ENCODE peak calls at places on chromosomes 2 and 18, in five cellular contexts. N is astrocyte, E is bronchial epithelial cell, M is WTC11, O is AG09309. Z is an unnamed sample.
A peak's percentile ranks its signal among the peaks of the same experiment; 100 is the strongest.

GRCh38 chr2:231677632-231678104 is 30.7 kb upstream of the PTMA start:
- DNase-seq in N (peak; percentile 43), E (peak; percentile 69), M (peak; percentile 87), O (peak; percentile 45), Z (peak; percentile 82)

GRCh38 chr2:147511491-147511948 is 333.3 kb upstream of the ACVR2A start:
- DNase-seq in N (peak; percentile 10), E (peak; percentile 56), M (no peak), O (peak; percentile 1), Z (peak; percentile 20)

GRCh38 chr2:133109772-133110171 is 439.8 kb upstream of the LYPD1 start:
- DNase-seq in N (peak; percentile 71), E (peak; percentile 85), M (no peak), O (peak; percentile 75), Z (no peak)

GRCh38 chr2:136013962-136014361 is 28.5 kb upstream of the DARS1 start:
- DNase-seq in N (no peak), E (no peak), M (no peak), O (no peak), Z (no peak)

GRCh38 chr2:50535971-50536759 is 495.8 kb downstream of the NRXN1 start:
- DNase-seq in N (peak; percentile 14), E (peak; percentile 43), M (no peak), O (no peak), Z (peak; percentile 12)

GRCh38 chr2:80242355-80242910 is 62.1 kb downstream of the LRRTM1 start:
- DNase-seq in N (no peak), E (no peak), M (no peak), O (no peak), Z (no peak)

GRCh38 chr2:115910270-115910669 is 1467.8 kb downstream of the DPP10 start:
- DNase-seq in N (no peak), E (no peak), M (no peak), O (no peak), Z (peak; percentile 3)

GRCh38 chr2:60483400-60483799 is 70.1 kb downstream of the BCL11A start:
- DNase-seq in N (peak; percentile 62), E (no peak), M (no peak), O (peak; percentile 74), Z (no peak)

GRCh38 chr2:45458909-45459563 is 152.0 kb downstream of the SRBD1 start:
- DNase-seq in N (peak; percentile 66), E (peak; percentile 86), M (no peak), O (no peak), Z (no peak)

GRCh38 chr2:111015256-111015655 is 105.5 kb upstream of the BCL2L11 start:
- DNase-seq in N (no peak), E (peak; percentile 31), M (no peak), O (no peak), Z (no peak)

GRCh38 chr18:54878662-54879058 is 50.4 kb downstream of the RAB27B start:
- DNase-seq in N (no peak), E (peak; percentile 29), M (no peak), O (no peak), Z (no peak)

GRCh38 chr18:48446582-48447225 is 37.5 kb upstream of the ZBTB7C start:
- DNase-seq in N (peak; percentile 37), E (peak; percentile 51), M (peak; percentile 91), O (no peak), Z (peak; percentile 90)

GRCh38 chr18:58557013-58557435 is 71.9 kb downstream of the ALPK2 start:
- DNase-seq in N (no peak), E (no peak), M (no peak), O (no peak), Z (no peak)

GRCh38 chr18:58562146-58562998 is 66.5 kb downstream of the ALPK2 start:
- DNase-seq in N (no peak), E (no peak), M (no peak), O (no peak), Z (no peak)

GRCh38 chr18:58559427-58560186 is 69.3 kb downstream of the ALPK2 start:
- DNase-seq in N (no peak), E (no peak), M (no peak), O (no peak), Z (no peak)

GRCh38 chr18:58556333-58557012 is 72.4 kb downstream of the ALPK2 start:
- DNase-seq in N (no peak), E (no peak), M (no peak), O (no peak), Z (no peak)

GRCh38 chr18:58558514-58558913 is 70.4 kb downstream of the ALPK2 start:
- DNase-seq in N (no peak), E (no peak), M (no peak), O (no peak), Z (no peak)
- TF ChIP-seq CTCF in N (no peak), E (no peak), M (no peak), O (no peak), Z (no peak)

DNA sequence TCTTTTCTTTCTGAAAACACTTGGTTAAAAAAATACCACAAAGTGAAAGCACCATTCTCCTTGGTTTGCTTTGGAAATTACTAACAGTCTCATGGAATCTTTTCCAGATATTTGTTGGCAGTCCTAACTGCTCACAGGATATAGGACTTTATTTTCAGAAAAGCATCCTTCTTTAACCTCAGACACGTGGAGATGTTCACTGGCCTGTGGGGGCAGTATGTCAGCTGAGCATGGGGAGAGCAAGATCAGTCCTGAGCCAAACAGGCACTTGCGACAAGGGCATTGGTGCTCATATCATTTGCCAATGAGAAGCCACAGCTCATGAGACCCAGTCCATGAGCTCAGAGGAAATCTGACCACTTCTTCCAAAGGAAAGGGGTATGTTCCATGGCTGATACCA is 371.9 kb downstream of the NBAS start:
- DNase-seq in N (no peak), E (no peak), M (peak; percentile 16), O (no peak), Z (no peak)
- TF ChIP-seq CTCF in N (no peak), E (peak; percentile 3), M (no peak), O (peak; percentile 5), Z (no peak)

DNA sequence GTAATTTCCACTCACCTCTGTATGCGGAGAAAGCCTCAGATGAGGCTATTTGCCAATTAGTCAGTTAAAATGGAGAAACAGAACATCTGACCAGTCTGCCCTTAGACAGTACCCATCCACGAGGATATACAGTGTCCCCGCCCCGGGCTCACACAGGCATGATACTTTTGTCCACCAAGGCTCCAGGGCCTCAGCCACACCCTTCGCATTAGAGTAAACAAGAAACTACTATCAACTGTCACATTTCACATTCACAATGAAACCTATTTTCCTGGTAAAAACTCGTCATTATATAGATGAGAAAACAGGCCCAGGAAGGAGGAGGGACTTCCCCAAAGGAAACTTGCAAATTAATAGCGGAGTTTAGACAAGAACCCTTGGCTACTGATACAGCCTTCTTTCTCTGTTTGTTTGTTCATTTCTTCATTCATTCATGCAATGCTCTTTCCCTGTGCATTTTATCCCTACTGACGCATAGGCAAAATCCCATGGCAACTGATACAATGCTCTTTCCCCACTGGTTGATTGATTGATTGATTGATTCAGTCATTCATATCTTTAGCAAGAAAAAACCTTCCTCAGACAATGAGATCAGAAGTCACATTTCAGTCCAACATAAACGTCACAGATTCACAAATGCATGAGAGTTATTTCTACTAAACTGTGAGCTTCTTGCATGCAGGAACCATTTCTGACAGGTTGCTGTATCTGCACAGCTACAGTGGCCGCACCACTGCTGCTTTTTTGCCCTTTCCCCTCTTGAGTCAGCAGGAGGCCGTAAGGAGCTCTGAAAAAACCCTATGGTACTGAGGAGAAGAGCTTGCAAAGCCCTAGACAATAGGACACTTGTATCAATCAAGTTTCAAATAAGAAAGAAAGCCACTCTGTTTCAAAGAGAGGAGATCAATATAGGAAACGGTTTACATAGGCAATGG is 777.1 kb downstream of the RNF144A start:
- DNase-seq in N (no peak), E (no peak), M (no peak), O (no peak), Z (no peak)
- TF ChIP-seq CTCF in N (no peak), E (no peak), M (no peak), O (no peak), Z (no peak)

GRCh38 chr18:63890950-63891304 is 3.4 kb downstream of the SERPINB2 start:
- DNase-seq in N (no peak), E (peak; percentile 42), M (no peak), O (no peak), Z (no peak)
- TF ChIP-seq CTCF in N (no peak), E (no peak), M (no peak), O (peak; percentile 30), Z (no peak)

GRCh38 chr2:98614024-98614739 is 5.8 kb downstream of the UNC50 start:
- DNase-seq in N (no peak), E (no peak), M (no peak), O (no peak), Z (no peak)

GRCh38 chr2:98617149-98617548 is 8.8 kb downstream of the UNC50 start:
- DNase-seq in N (no peak), E (no peak), M (no peak), O (no peak), Z (no peak)

DNA sequence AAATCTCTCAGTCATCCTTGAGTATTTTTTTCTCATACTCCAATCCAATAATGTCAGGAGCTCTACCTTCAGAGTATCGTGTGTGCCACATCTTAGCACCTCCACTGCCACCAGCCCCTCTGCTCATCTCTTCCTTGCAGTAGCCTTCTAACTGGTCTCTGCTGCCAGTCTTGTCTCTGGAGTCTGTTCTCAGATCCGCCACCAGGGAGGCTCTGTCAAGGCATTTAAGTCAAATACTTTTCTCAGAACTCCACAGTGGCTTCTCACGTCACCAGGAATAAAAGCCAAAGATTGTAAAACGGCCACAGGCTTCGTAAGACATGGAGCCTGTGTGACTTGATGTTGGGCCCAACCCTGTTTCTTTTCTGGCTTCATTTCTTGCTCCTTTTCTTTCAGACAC is 7.1 kb downstream of the UNC50 start:
- DNase-seq in N (no peak), E (no peak), M (peak; percentile 15), O (no peak), Z (no peak)
- TF ChIP-seq CTCF in N (no peak), E (no peak), M (no peak), O (no peak), Z (no peak)

DNA sequence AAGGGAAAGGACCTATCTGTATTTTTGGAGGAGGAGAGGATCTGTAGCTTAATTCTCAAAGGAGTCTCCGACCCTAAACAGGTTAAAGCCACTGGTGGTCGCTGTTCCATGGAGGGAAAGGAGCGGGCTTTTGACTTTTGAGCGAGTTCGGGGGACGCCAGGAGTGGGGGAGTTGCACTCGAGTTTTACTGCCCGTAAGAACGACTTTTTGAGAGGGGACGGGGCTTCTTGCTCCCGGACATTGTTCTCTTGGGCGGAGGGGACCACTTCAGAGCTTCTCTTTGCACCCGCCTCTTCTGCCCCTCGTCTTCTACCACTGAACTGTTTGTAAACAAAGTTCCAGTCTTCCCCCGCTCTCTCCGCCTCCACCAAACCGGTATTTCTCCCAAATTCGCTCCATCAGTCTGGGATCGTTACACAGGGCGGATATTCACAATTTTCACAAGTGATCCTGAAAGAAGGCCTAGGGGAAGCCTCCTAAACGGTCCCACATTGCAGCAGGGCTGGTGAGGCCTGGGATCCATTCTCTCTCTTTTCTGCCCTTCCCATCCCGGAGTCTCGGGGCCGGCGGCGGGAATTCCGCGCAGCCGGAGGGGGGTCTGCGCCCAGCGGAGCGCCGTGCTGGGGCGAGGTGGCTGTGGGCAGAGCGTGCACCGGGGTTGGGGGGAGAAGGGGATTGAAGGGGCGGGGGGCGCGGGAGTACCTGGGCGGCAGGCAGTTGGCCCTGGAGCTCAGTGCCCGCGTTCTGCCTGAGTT is 6.6 kb downstream of the DLX2 start:
- DNase-seq in N (no peak), E (no peak), M (no peak), O (no peak), Z (no peak)
- TF ChIP-seq CTCF in N (no peak), E (peak; percentile 25), M (no peak), O (no peak), Z (peak; percentile 14)